ENCODE peak calls at places on chromosomes 4 and X, in nine cellular contexts. G is NCI-H446; J is CD8-positive, alpha-beta memory T cell; W is AG09319; O is esophagus muscularis mucosa; A is hepatocyte; Q is stomach; M is activated gamma-delta T cell treated with Interleukin-2 at 50 U/mL for 16 hours; U is NCI-H460. D is an unnamed sample.

GRCh38 chr4:11106769-11107168 is 321.9 kb downstream of the HS3ST1 start:
- DNase-seq in G (no peak), J (no peak), W (no peak), O (no peak), A (peak; percentile 26), Q (no peak), M (no peak), U (no peak), D (no peak)

GRCh38 chrX:14038375-14039077 is 8.8 kb upstream of the GEMIN8 start:
- DNase-seq in G (no peak), J (no peak), W (no peak), O (no peak), A (no peak), Q (no peak), M (no peak), U (no peak), D (no peak)

GRCh38 chrX:54721424-54721823 is 76.6 kb downstream of the ITIH6 start:
- DNase-seq in G (no peak), J (no peak), W (no peak), O (no peak), A (no peak), Q (no peak), M (no peak), U (peak; percentile 23), D (no peak)

GRCh38 chr4:38470708-38471262 is 193.2 kb upstream of the KLF3 start:
- DNase-seq in G (no peak), J (no peak), W (no peak), O (peak; percentile 19), A (no peak), Q (no peak), M (no peak), U (no peak), D (no peak)

GRCh38 chrX:70196961-70197805 is 19.9 kb downstream of the DGAT2L6 start:
- DNase-seq in G (peak; percentile 36), J (peak; percentile 35), W (peak; percentile 7), O (no peak), A (peak; percentile 75), Q (peak; percentile 51), M (peak; percentile 63), U (peak; percentile 62), D (no peak)

GRCh38 chr4:105596676-105597075 is 44.3 kb downstream of the ARHGEF38 start:
- DNase-seq in G (no peak), J (no peak), W (no peak), O (no peak), A (no peak), Q (no peak), M (no peak), U (no peak), D (no peak)

GRCh38 chr4:6873792-6874461 is 35.7 kb upstream of the TBC1D14 start:
- DNase-seq in G (peak; percentile 34), J (peak; percentile 77), W (no peak), O (no peak), A (peak; percentile 85), Q (peak; percentile 82), M (peak; percentile 80), U (peak; percentile 24), D (no peak)

GRCh38 chrX:2658585-2659292 is 32.4 kb upstream of the CD99 start:
- DNase-seq in G (no peak), J (no peak), W (no peak), O (no peak), A (no peak), Q (no peak), M (no peak), U (no peak), D (no peak)

D was measured in osteocyte.